ENCODE peak calls at places on chromosomes 1 and 21, in four cellular contexts. U, Z, S and Q are unnamed samples.

GRCh38 chr1:246214708-246215504 is 292.2 kb downstream of the SMYD3 start:
- DNase-seq in U (peak; percentile 53), Z (peak; percentile 75), S (peak; percentile 20), Q (peak; percentile 89)

GRCh38 chr1:34898220-34898820 is 31.1 kb downstream of the DLGAP3 start:
- DNase-seq in U (no peak), Z (peak; percentile 3), S (no peak), Q (no peak)

GRCh38 chr1:8822383-8823294 is 5.2 kb upstream of the RERE start:
- DNase-seq in U (peak; percentile 91), Z (peak; percentile 47), S (no peak), Q (peak; percentile 93)

GRCh38 chr1:158112994-158113758 is 67.5 kb upstream of the CD1D start:
- DNase-seq in U (no peak), Z (no peak), S (peak; percentile 78), Q (no peak)

GRCh38 chr1:202577381-202577780 is 132.9 kb downstream of the SYT2 start:
- DNase-seq in U (no peak), Z (no peak), S (no peak), Q (no peak)

GRCh38 chr1:60251426-60251825 is 177.9 kb upstream of the C1orf87 start:
- DNase-seq in U (no peak), Z (no peak), S (no peak), Q (no peak)

GRCh38 chr1:230191079-230191478 is 124.0 kb downstream of the GALNT2 start:
- DNase-seq in U (peak; percentile 60), Z (peak; percentile 17), S (peak; percentile 25), Q (no peak)

GRCh38 chr1:180912211-180912800 is 391 bp upstream of the KIAA1614 start:
- DNase-seq in U (no peak), Z (no peak), S (no peak), Q (no peak)

GRCh38 chr21:31072486-31072885 is 34.2 kb upstream of the KRTAP19-8 start:
- DNase-seq in U (no peak), Z (no peak), S (no peak), Q (no peak)

GRCh38 chr1:198890531-198890930 is 251.7 kb downstream of the PTPRC start:
- DNase-seq in U (no peak), Z (peak; percentile 43), S (no peak), Q (no peak)

GRCh38 chr1:235864965-235865525 is 1.7 kb downstream of the LYST start:
- DNase-seq in U (no peak), Z (no peak), S (no peak), Q (no peak)

GRCh38 chr21:29938968-29939858 is 583 bp downstream of the GRIK1 start:
- DNase-seq in U (no peak), Z (no peak), S (no peak), Q (no peak)